ENCODE peak calls at places on chromosomes 7 and 10, in seven cellular contexts. I is IMR-90; G is SJSA1; U is heart right ventricle; X is WERI-Rb-1; V is PC-9; S is naive thymus-derived CD4-positive, alpha-beta T cell. Z is an unnamed sample.

GRCh38 chr10:69152002-69152401 is 28.0 kb downstream of the VPS26A start:
- DNase-seq in I (no peak), G (no peak), U (no peak), X (no peak), V (no peak), S (no peak), Z (no peak)

GRCh38 chr10:29687411-29688160 is 52.8 kb upstream of the SVIL start:
- DNase-seq in I (peak; percentile 25), G (no peak), U (no peak), X (no peak), V (no peak), S (no peak), Z (no peak)

GRCh38 chr10:104218751-104219150 is 13.4 kb downstream of the CFAP43 start:
- DNase-seq in I (no peak), G (no peak), U (no peak), X (no peak), V (no peak), S (no peak), Z (no peak)

GRCh38 chr7:156209087-156209486 is 396.8 kb upstream of the SHH start:
- DNase-seq in I (no peak), G (no peak), U (no peak), X (no peak), V (no peak), S (no peak), Z (no peak)

GRCh38 chr7:116696707-116697106 is 24.7 kb downstream of the MET start:
- DNase-seq in I (no peak), G (no peak), U (no peak), X (no peak), V (no peak), S (no peak), Z (no peak)

GRCh38 chr10:100506596-100507356 is 12.9 kb downstream of the SEC31B start:
- DNase-seq in I (peak; percentile 86), G (no peak), U (no peak), X (no peak), V (no peak), S (no peak), Z (no peak)

GRCh38 chr10:1556496-1556895 is 180.8 kb downstream of the ADARB2 start:
- DNase-seq in I (no peak), G (no peak), U (no peak), X (no peak), V (no peak), S (no peak), Z (no peak)

GRCh38 chr10:95655571-95656290 is 780 bp downstream of the ALDH18A1 start:
- DNase-seq in I (peak; percentile 50), G (no peak), U (no peak), X (no peak), V (no peak), S (no peak), Z (peak; percentile 17)

GRCh38 chr10:95964786-95965185 is 57.0 kb downstream of the CC2D2B start:
- DNase-seq in I (no peak), G (no peak), U (no peak), X (no peak), V (no peak), S (no peak), Z (no peak)

GRCh38 chr10:122116331-122116730 is 127.4 kb downstream of the TACC2 start:
- DNase-seq in I (peak; percentile 96), G (no peak), U (no peak), X (no peak), V (no peak), S (no peak), Z (no peak)

GRCh38 chr7:19106308-19107141 is 10.9 kb downstream of the TWIST1 start:
- DNase-seq in I (no peak), G (peak; percentile 62), U (peak; percentile 11), X (peak; percentile 46), V (no peak), S (no peak), Z (peak; percentile 71)

GRCh38 chr7:149771199-149771636 is 2.2 kb downstream of the ZNF467 start:
- DNase-seq in I (no peak), G (no peak), U (no peak), X (no peak), V (no peak), S (no peak), Z (no peak)

GRCh38 chr7:134174797-134175261 is 47.7 kb downstream of the LRGUK start:
- DNase-seq in I (peak; percentile 91), G (no peak), U (no peak), X (no peak), V (peak; percentile 96), S (no peak), Z (no peak)

GRCh38 chr10:14873090-14873760 is 5.4 kb upstream of the SUV39H2 start:
- DNase-seq in I (peak; percentile 73), G (peak; percentile 50), U (no peak), X (no peak), V (no peak), S (no peak), Z (no peak)

GRCh38 chr10:33334170-33334838 is at the start of gene NRP1:
- DNase-seq in I (no peak), G (peak; percentile 49), U (peak; percentile 43), X (peak; percentile 6), V (no peak), S (no peak), Z (peak; percentile 65)

GRCh38 chr10:77626266-77626935 is 11.2 kb downstream of the KCNMA1 start:
- DNase-seq in I (no peak), G (no peak), U (no peak), X (no peak), V (no peak), S (no peak), Z (no peak)

GRCh38 chr10:35545878-35546631 is 59.1 kb upstream of the GJD4 start:
- DNase-seq in I (peak; percentile 73), G (no peak), U (no peak), X (no peak), V (no peak), S (no peak), Z (no peak)

GRCh38 chr10:35542303-35542702 is 62.8 kb upstream of the GJD4 start:
- DNase-seq in I (no peak), G (no peak), U (no peak), X (no peak), V (no peak), S (no peak), Z (no peak)

GRCh38 chr10:35545079-35545657 is 60.0 kb upstream of the GJD4 start:
- DNase-seq in I (no peak), G (no peak), U (no peak), X (no peak), V (no peak), S (no peak), Z (no peak)

GRCh38 chr10:35552622-35553342 is 52.4 kb upstream of the GJD4 start:
- DNase-seq in I (peak; percentile 26), G (no peak), U (no peak), X (no peak), V (peak; percentile 35), S (no peak), Z (no peak)

GRCh38 chr10:35546824-35547225 is 58.3 kb upstream of the GJD4 start:
- DNase-seq in I (peak; percentile 61), G (no peak), U (no peak), X (no peak), V (peak; percentile 78), S (no peak), Z (no peak)
- H3K27ac ChIP-seq in I (no peak overlapping the region), G (no peak overlapping the region), U (no peak overlapping the region), X (no peak overlapping the region), V (peak overlapping the region; percentile 32), S (no peak overlapping the region), Z (peak overlapping the region; percentile 20)

GRCh38 chr7:496528-497295 is 22.9 kb downstream of the PDGFA start:
- DNase-seq in I (no peak), G (no peak), U (peak; percentile 4), X (peak; percentile 53), V (no peak), S (no peak), Z (no peak)

GRCh38 chr7:495761-496321 is 23.8 kb downstream of the PDGFA start:
- DNase-seq in I (no peak), G (no peak), U (peak; percentile 6), X (no peak), V (no peak), S (no peak), Z (no peak)

GRCh38 chr7:497946-498655 is 21.5 kb downstream of the PDGFA start:
- DNase-seq in I (no peak), G (no peak), U (peak; percentile 5), X (no peak), V (no peak), S (no peak), Z (no peak)

GRCh38 chr7:498678-499641 is 20.7 kb downstream of the PDGFA start:
- DNase-seq in I (no peak), G (no peak), U (peak; percentile 40), X (no peak), V (no peak), S (no peak), Z (no peak)

GRCh38 chr7:497346-497745 is 22.3 kb downstream of the PDGFA start:
- DNase-seq in I (no peak), G (no peak), U (peak; percentile 5), X (no peak), V (no peak), S (no peak), Z (no peak)
- H3K27ac ChIP-seq in I (no peak overlapping the region), G (no peak overlapping the region), U (no peak overlapping the region), X (no peak overlapping the region), V (no peak overlapping the region), S (no peak overlapping the region), Z (no peak overlapping the region)

GRCh38 chr10:102657984-102658724 is 13.9 kb downstream of the TRIM8 start:
- DNase-seq in I (peak; percentile 51), G (no peak), U (peak; percentile 26), X (no peak), V (no peak), S (no peak), Z (no peak)
- H3K27ac ChIP-seq in I (no peak overlapping the region), G (no peak overlapping the region), U (peak overlapping the region; percentile 43), X (no peak overlapping the region), V (no peak overlapping the region), S (peak overlapping the region; percentile 43), Z (no peak overlapping the region)

GRCh38 chr10:133309720-133310398 is 1.1 kb downstream of the ZNF511 start:
- DNase-seq in I (no peak), G (no peak), U (no peak), X (no peak), V (no peak), S (no peak), Z (no peak)
- H3K27ac ChIP-seq in I (no peak overlapping the region), G (no peak overlapping the region), U (no peak overlapping the region), X (no peak overlapping the region), V (no peak overlapping the region), S (peak overlapping the region; percentile 100), Z (no peak overlapping the region)

DNA sequence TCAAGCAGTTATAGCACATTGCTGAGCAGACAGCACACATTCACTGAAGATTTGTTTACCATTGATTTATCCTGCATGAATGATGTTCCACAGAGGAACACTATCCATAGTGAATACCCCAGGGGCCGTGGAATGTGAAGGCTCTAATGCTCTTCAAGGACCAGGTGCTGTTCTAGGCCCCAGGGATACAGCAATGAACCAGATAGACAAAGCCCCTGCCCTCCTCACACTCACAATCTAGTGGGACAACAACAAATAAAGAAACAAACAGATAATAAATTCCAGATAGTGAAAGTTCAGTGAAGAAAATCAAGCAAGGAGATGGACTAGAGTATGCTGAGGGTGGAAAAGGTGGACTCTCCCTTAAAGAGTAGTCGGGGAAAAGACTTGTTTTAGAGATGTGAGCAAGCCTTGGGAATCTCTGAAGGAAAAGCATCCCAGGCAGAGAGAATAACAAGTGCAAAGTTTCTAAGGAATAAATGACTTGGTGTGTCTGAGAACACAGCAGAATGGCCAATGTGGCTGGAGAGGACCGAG is 117.7 kb downstream of the CCDC71L start:
- DNase-seq in I (no peak), G (no peak), U (no peak), X (no peak), V (no peak), S (no peak), Z (no peak)
- H3K27ac ChIP-seq in I (peak overlapping the region; percentile 74), G (peak overlapping the region; percentile 44), U (no peak overlapping the region), X (no peak overlapping the region), V (no peak overlapping the region), S (no peak overlapping the region), Z (peak overlapping the region; percentile 78)

Z was measured in SK-N-SH.